ENCODE peak calls at places on chromosome 17, in nine cellular contexts. I, E, K, Z, O, H, Q, R and V are unnamed samples.

GRCh38 chr17:78923660-78924453 is 1.3 kb downstream of the TIMP2 start:
- DNase-seq in I (no peak), E (peak; percentile 43), K (peak; percentile 76), Z (peak; percentile 75), O (no peak), H (peak; percentile 56), Q (no peak), R (no peak), V (peak; percentile 23)

GRCh38 chr17:38449364-38449763 is 21.1 kb downstream of the ARHGAP23 start:
- DNase-seq in I (no peak), E (no peak), K (peak; percentile 64), Z (no peak), O (no peak), H (no peak), Q (no peak), R (no peak), V (no peak)

GRCh38 chr17:82531431-82531881 is 11.9 kb downstream of the FOXK2 start:
- DNase-seq in I (no peak), E (no peak), K (no peak), Z (no peak), O (no peak), H (peak; percentile 44), Q (no peak), R (no peak), V (no peak)

GRCh38 chr17:68512967-68513474 is 791 bp downstream of the PRKAR1A start:
- DNase-seq in I (peak; percentile 17), E (no peak), K (peak; percentile 65), Z (peak; percentile 33), O (no peak), H (peak; percentile 16), Q (peak; percentile 30), R (peak; percentile 48), V (no peak)

GRCh38 chr17:67569873-67570272 is 147.9 kb upstream of the NOL11 start:
- DNase-seq in I (no peak), E (no peak), K (no peak), Z (no peak), O (no peak), H (peak; percentile 81), Q (no peak), R (no peak), V (no peak)

GRCh38 chr17:68849673-68850260 is 105.4 kb downstream of the ABCA8 start:
- DNase-seq in I (no peak), E (no peak), K (no peak), Z (no peak), O (no peak), H (peak; percentile 3), Q (peak; percentile 29), R (no peak), V (no peak)

GRCh38 chr17:82104797-82105416 is 6.9 kb upstream of the FASN start:
- DNase-seq in I (no peak), E (no peak), K (no peak), Z (no peak), O (no peak), H (no peak), Q (no peak), R (no peak), V (no peak)

GRCh38 chr17:63819131-63819530 is 8.1 kb upstream of the PSMC5 start:
- DNase-seq in I (no peak), E (no peak), K (no peak), Z (no peak), O (no peak), H (no peak), Q (no peak), R (no peak), V (no peak)

GRCh38 chr17:40293363-40293762 is 5.7 kb downstream of the CDC6 start:
- DNase-seq in I (no peak), E (no peak), K (no peak), Z (no peak), O (no peak), H (no peak), Q (no peak), R (no peak), V (no peak)

GRCh38 chr17:28937044-28937729 is 14.1 kb downstream of the PHF12 start:
- DNase-seq in I (no peak), E (no peak), K (peak; percentile 22), Z (no peak), O (no peak), H (no peak), Q (no peak), R (no peak), V (no peak)

GRCh38 chr17:78999947-79000395 is 9.6 kb downstream of the CANT1 start:
- DNase-seq in I (no peak), E (no peak), K (no peak), Z (no peak), O (no peak), H (no peak), Q (no peak), R (no peak), V (no peak)

GRCh38 chr17:40694584-40694983 is 9.0 kb downstream of the KRT24 start:
- DNase-seq in I (no peak), E (no peak), K (peak; percentile 35), Z (no peak), O (no peak), H (no peak), Q (no peak), R (no peak), V (no peak)

GRCh38 chr17:61248399-61248798 is 151.2 kb upstream of the TBX2 start:
- DNase-seq in I (no peak), E (no peak), K (no peak), Z (no peak), O (no peak), H (no peak), Q (peak; percentile 51), R (no peak), V (no peak)

GRCh38 chr17:7249219-7249618 is 2.3 kb downstream of the CTDNEP1 start:
- DNase-seq in I (no peak), E (no peak), K (no peak), Z (no peak), O (no peak), H (no peak), Q (no peak), R (no peak), V (no peak)

GRCh38 chr17:79664925-79665738 is 54.3 kb upstream of the RBFOX3 start:
- DNase-seq in I (no peak), E (no peak), K (peak; percentile 74), Z (no peak), O (peak; percentile 20), H (no peak), Q (no peak), R (no peak), V (no peak)

GRCh38 chr17:56244268-56244890 is 91.1 kb downstream of the ANKFN1 start:
- DNase-seq in I (no peak), E (no peak), K (peak; percentile 37), Z (no peak), O (no peak), H (peak; percentile 7), Q (no peak), R (no peak), V (no peak)

GRCh38 chr17:83118071-83118841 is 38.8 kb downstream of the METRNL start:
- DNase-seq in I (no peak), E (no peak), K (no peak), Z (peak; percentile 24), O (no peak), H (no peak), Q (no peak), R (no peak), V (no peak)

GRCh38 chr17:77654861-77655260 is 303.6 kb upstream of the TNRC6C start:
- DNase-seq in I (no peak), E (no peak), K (no peak), Z (no peak), O (no peak), H (no peak), Q (no peak), R (no peak), V (no peak)

GRCh38 chr17:42050360-42051012 is at the start of gene C17orf113:
- DNase-seq in I (no peak), E (peak; percentile 49), K (peak; percentile 81), Z (no peak), O (no peak), H (peak; percentile 53), Q (peak; percentile 34), R (peak; percentile 50), V (peak; percentile 13)

GRCh38 chr17:82734987-82735866 is at the start of gene FN3K:
- DNase-seq in I (no peak), E (no peak), K (peak; percentile 80), Z (no peak), O (no peak), H (no peak), Q (no peak), R (peak; percentile 39), V (no peak)

GRCh38 chr17:68020451-68020779 is 15.1 kb upstream of the KPNA2 start:
- DNase-seq in I (no peak), E (no peak), K (no peak), Z (peak; percentile 23), O (no peak), H (no peak), Q (no peak), R (no peak), V (no peak)

GRCh38 chr17:32277284-32277683 is 11.7 kb downstream of the RHBDL3 start:
- DNase-seq in I (no peak), E (no peak), K (peak; percentile 72), Z (no peak), O (no peak), H (no peak), Q (no peak), R (no peak), V (no peak)

GRCh38 chr17:44218344-44219125 is 940 bp downstream of the UBTF start:
- DNase-seq in I (no peak), E (peak; percentile 85), K (peak; percentile 84), Z (peak; percentile 94), O (peak; percentile 81), H (peak; percentile 96), Q (peak; percentile 89), R (peak; percentile 93), V (peak; percentile 80)

GRCh38 chr17:75619506-75620431 is 13.5 kb upstream of the SMIM5 start:
- DNase-seq in I (no peak), E (no peak), K (peak; percentile 92), Z (peak; percentile 33), O (no peak), H (peak; percentile 34), Q (peak; percentile 69), R (no peak), V (no peak)

GRCh38 chr17:27601975-27602302 is 29.0 kb upstream of the LGALS9 start:
- DNase-seq in I (no peak), E (no peak), K (no peak), Z (no peak), O (no peak), H (no peak), Q (no peak), R (no peak), V (no peak)

GRCh38 chr17:36922175-36922574 is 15.1 kb upstream of the LHX1 start:
- DNase-seq in I (no peak), E (no peak), K (no peak), Z (no peak), O (no peak), H (no peak), Q (no peak), R (no peak), V (no peak)

GRCh38 chr17:17395246-17395802 is 81.5 kb upstream of the MED9 start:
- DNase-seq in I (no peak), E (no peak), K (no peak), Z (no peak), O (no peak), H (no peak), Q (no peak), R (no peak), V (no peak)

GRCh38 chr17:76274559-76274956 is 9.4 kb downstream of the UBALD2 start:
- DNase-seq in I (no peak), E (no peak), K (no peak), Z (no peak), O (no peak), H (no peak), Q (no peak), R (no peak), V (no peak)